ENCODE peak calls at places on chromosomes 16 and 17, in four cellular contexts. J is A549, L is AG04450, M is esophagus squamous epithelium. S is an unnamed sample.

GRCh38 chr16:8863594-8864424 is 5.0 kb downstream of the CARHSP1 start:
- DNase-seq in J (peak; percentile 83), L (no peak), M (no peak), S (no peak)

GRCh38 chr17:13957636-13958035 is 111.7 kb upstream of the COX10 start:
- DNase-seq in J (no peak), L (no peak), M (no peak), S (no peak)

GRCh38 chr16:84502075-84502474 is 2.4 kb downstream of the MEAK7 start:
- DNase-seq in J (no peak), L (no peak), M (no peak), S (peak; percentile 54)

GRCh38 chr17:74215332-74215727 is 2.0 kb downstream of the TTYH2 start:
- DNase-seq in J (no peak), L (no peak), M (no peak), S (no peak)

GRCh38 chr17:58822148-58823050 is 66.7 kb downstream of the PPM1E start:
- DNase-seq in J (no peak), L (no peak), M (no peak), S (no peak)

GRCh38 chr16:83233153-83233552 is 574.6 kb upstream of the HSBP1 start:
- DNase-seq in J (no peak), L (no peak), M (no peak), S (no peak)

GRCh38 chr16:88116121-88116900 is 165.1 kb downstream of the BANP start:
- DNase-seq in J (no peak), L (no peak), M (no peak), S (no peak)

GRCh38 chr16:354971-355441 is 2.5 kb upstream of the AXIN1 start:
- DNase-seq in J (no peak), L (no peak), M (no peak), S (no peak)

GRCh38 chr16:80387308-80387921 is 153.4 kb upstream of the DYNLRB2 start:
- DNase-seq in J (no peak), L (no peak), M (no peak), S (no peak)

GRCh38 chr17:72049914-72050313 is 70.9 kb upstream of the SOX9 start:
- DNase-seq in J (no peak), L (no peak), M (no peak), S (no peak)

GRCh38 chr16:88844412-88845118 is 12.2 kb downstream of the GALNS start:
- DNase-seq in J (peak; percentile 25), L (no peak), M (no peak), S (no peak)

GRCh38 chr17:66309793-66310192 is 7.4 kb downstream of the PRKCA start:
- DNase-seq in J (no peak), L (no peak), M (no peak), S (no peak)

GRCh38 chr16:31079342-31079944 is 5.2 kb downstream of the ZNF646 start:
- DNase-seq in J (no peak), L (no peak), M (no peak), S (no peak)

GRCh38 chr17:78831688-78832540 is 8.7 kb downstream of the USP36 start:
- DNase-seq in J (no peak), L (no peak), M (no peak), S (no peak)

GRCh38 chr17:13835151-13835550 is 233.4 kb upstream of the HS3ST3A1 start:
- DNase-seq in J (no peak), L (no peak), M (no peak), S (no peak)

GRCh38 chr17:73397278-73397826 is 85.6 kb upstream of the CDC42EP4 start:
- DNase-seq in J (no peak), L (no peak), M (no peak), S (no peak)

GRCh38 chr17:79852748-79853147 is 13.5 kb upstream of the CBX4 start:
- DNase-seq in J (peak; percentile 63), L (no peak), M (no peak), S (peak; percentile 57)

GRCh38 chr17:33647976-33648375 is 354.9 kb upstream of the ASIC2 start:
- DNase-seq in J (peak; percentile 44), L (no peak), M (no peak), S (peak; percentile 30)

GRCh38 chr17:55448681-55449080 is 27.0 kb upstream of the MMD start:
- DNase-seq in J (no peak), L (peak; percentile 50), M (no peak), S (no peak)

GRCh38 chr16:58495861-58496331 is 4.0 kb upstream of the NDRG4 start:
- DNase-seq in J (no peak), L (no peak), M (no peak), S (no peak)

GRCh38 chr16:82995927-82996441 is 369.2 kb downstream of the CDH13 start:
- DNase-seq in J (no peak), L (peak; percentile 32), M (no peak), S (peak; percentile 20)

GRCh38 chr17:59074494-59074893 is 32.2 kb downstream of the TRIM37 start:
- DNase-seq in J (peak; percentile 13), L (peak; percentile 4), M (no peak), S (no peak)

GRCh38 chr16:85090166-85090565 is 22.1 kb downstream of the CIBAR2 start:
- DNase-seq in J (no peak), L (no peak), M (no peak), S (no peak)

GRCh38 chr17:74211141-74211928 is 2.0 kb upstream of the TTYH2 start:
- DNase-seq in J (no peak), L (no peak), M (no peak), S (peak; percentile 13)

GRCh38 chr17:81513669-81514484 is 1.3 kb upstream of the ACTG1 start:
- DNase-seq in J (peak; percentile 86), L (no peak), M (no peak), S (peak; percentile 45)

GRCh38 chr17:14228903-14229302 is 7.8 kb downstream of the CDRT15 start:
- DNase-seq in J (no peak), L (peak; percentile 8), M (no peak), S (no peak)

GRCh38 chr16:67966549-67967182 is 1.8 kb downstream of the SLC12A4 start:
- DNase-seq in J (peak; percentile 44), L (no peak), M (no peak), S (no peak)

GRCh38 chr16:75614247-75614897 is 8.7 kb downstream of the ADAT1 start:
- DNase-seq in J (no peak), L (no peak), M (no peak), S (peak; percentile 43)

GRCh38 chr17:78338860-78339259 is 21.0 kb downstream of the SOCS3 start:
- DNase-seq in J (no peak), L (no peak), M (no peak), S (peak; percentile 63)

GRCh38 chr17:6239237-6239798 is 169.1 kb downstream of the WSCD1 start:
- DNase-seq in J (no peak), L (no peak), M (no peak), S (peak; percentile 51)

GRCh38 chr16:5069048-5069447 is 2.6 kb upstream of the ALG1 start:
- DNase-seq in J (no peak), L (no peak), M (no peak), S (no peak)

GRCh38 chr16:75931043-75931442 is 204.8 kb upstream of the CPHXL start:
- DNase-seq in J (no peak), L (peak; percentile 97), M (no peak), S (peak; percentile 37)

GRCh38 chr17:8248751-8249607 is at the start of gene PFAS:
- DNase-seq in J (peak; percentile 97), L (peak; percentile 74), M (peak; percentile 79), S (peak; percentile 93)

GRCh38 chr17:8249621-8250020 is 532 bp downstream of the PFAS start:
- DNase-seq in J (no peak), L (no peak), M (no peak), S (no peak)

GRCh38 chr17:8253801-8254200 is 4.7 kb downstream of the PFAS start:
- DNase-seq in J (peak; percentile 62), L (no peak), M (no peak), S (no peak)

GRCh38 chr17:8254881-8255280 is 5.8 kb downstream of the PFAS start:
- DNase-seq in J (no peak), L (no peak), M (no peak), S (no peak)

DNA sequence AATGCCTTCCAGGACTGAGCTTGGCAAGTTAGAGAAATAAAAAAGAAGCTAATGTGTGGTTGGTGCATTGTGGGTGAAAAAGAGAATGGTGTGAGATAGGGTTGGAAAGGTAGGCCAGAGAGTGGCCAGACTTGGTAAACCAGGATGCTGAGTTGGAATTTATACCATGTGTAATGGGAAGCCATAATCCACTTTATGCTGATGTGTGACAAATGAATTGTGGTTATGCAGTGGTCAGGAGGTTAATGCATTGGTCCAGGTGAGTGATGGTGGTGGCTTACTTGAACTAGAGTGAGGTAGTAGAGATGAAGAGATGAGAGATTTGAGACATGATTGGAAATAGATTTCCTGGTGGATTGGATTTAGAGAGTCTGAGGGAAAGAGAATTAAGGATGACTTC is 1.0 kb downstream of the PFAS start:
- DNase-seq in J (no peak), L (no peak), M (no peak), S (no peak)
- H3K27ac ChIP-seq in J (peak overlapping the region; percentile 99), L (no peak overlapping the region), M (peak overlapping the region; percentile 99), S (no peak overlapping the region)

DNA sequence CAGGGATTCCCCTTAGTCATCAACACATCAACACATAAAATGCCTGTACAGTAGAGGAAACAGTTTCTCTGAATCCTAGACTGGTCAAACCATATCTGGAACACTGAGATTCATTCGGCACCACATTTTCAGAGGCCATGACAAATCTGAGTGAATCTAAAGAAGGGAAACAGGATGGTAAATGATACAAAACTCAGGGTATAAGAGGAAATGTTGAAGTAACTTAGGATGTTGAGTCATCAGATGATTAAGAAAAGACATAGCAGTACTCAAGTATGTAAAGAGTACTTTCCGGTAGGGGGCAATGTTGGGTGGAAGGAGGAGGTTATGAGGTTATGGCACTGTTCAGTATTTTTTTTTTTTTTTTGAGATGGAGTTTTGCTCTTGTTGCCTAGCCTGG is 358.5 kb upstream of the PMFBP1 start:
- DNase-seq in J (peak; percentile 28), L (no peak), M (no peak), S (peak; percentile 26)
- TF ChIP-seq CTCF in J (peak; percentile 6), L (peak; percentile 38), M (no peak), S (no peak)

GRCh38 chr17:17415006-17415405 is 61.8 kb upstream of the MED9 start:
- DNase-seq in J (no peak), L (no peak), M (no peak), S (no peak)
- H3K27ac ChIP-seq in J (no peak overlapping the region), L (peak overlapping the region; percentile 84), M (no peak overlapping the region), S (no peak overlapping the region)

GRCh38 chr16:49284962-49285361 is 3.3 kb upstream of the CBLN1 start:
- DNase-seq in J (no peak), L (no peak), M (no peak), S (no peak)

GRCh38 chr16:49282690-49283375 is 1.2 kb upstream of the CBLN1 start:
- DNase-seq in J (no peak), L (no peak), M (no peak), S (no peak)

GRCh38 chr16:49283376-49284049 is 1.9 kb upstream of the CBLN1 start:
- DNase-seq in J (no peak), L (no peak), M (no peak), S (no peak)

GRCh38 chr16:49292413-49292812 is 10.8 kb upstream of the CBLN1 start:
- DNase-seq in J (no peak), L (no peak), M (no peak), S (no peak)

DNA sequence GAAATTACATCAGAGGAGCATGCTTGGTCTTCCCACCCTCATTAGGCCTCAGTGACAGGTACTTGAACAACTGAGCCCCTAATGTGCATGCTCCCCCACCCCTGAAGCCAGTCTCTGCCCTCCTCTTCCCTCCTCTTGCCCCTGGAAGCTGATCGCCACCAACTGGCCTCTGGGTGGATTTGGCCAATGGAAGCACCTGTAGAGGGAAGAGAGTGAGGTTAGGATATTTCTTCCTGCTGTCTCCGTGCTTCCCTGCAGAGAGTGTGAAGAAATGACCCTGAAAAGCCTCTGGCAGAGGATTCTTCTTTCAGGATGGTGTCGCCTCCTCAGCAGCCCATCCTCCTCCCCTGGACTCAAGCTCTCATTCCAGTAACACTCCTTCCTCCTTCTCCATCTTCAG is 5.9 kb upstream of the CBLN1 start:
- DNase-seq in J (no peak), L (no peak), M (no peak), S (no peak)
- TF ChIP-seq CTCF in J (no peak), L (no peak), M (no peak), S (no peak)

GRCh38 chr17:411416-412120 is 59.0 kb upstream of the RPH3AL start:
- DNase-seq in J (no peak), L (no peak), M (no peak), S (no peak)
- H3K27ac ChIP-seq in J (no peak overlapping the region), L (no peak overlapping the region), M (peak overlapping the region; percentile 20), S (peak overlapping the region; percentile 76)